ENCODE peak calls at places on chromosomes 4 and X, in five cellular contexts. B is CD8-positive, alpha-beta memory T cell; U is CD8-positive, alpha-beta T cell; Q is right cardiac atrium; Z is left lung. J is an unnamed sample.

GRCh38 chr4:104763554-104764210 is 269.0 kb upstream of the CXXC4 start:
- DNase-seq in Z (peak; percentile 4), Q (no peak), B (no peak), U (no peak), J (no peak)

GRCh38 chr4:72446353-72447055 is 122.5 kb downstream of the ADAMTS3 start:
- DNase-seq in U (no peak), Q (no peak), Z (no peak), B (no peak), J (no peak)

GRCh38 chrX:123976671-123977316 is 15.3 kb downstream of the STAG2 start:
- DNase-seq in Z (no peak), Q (no peak), B (no peak), U (no peak), J (no peak)

GRCh38 chr4:168101026-168101425 is 8.7 kb downstream of the ANXA10 start:
- DNase-seq in Z (no peak), B (no peak), Q (no peak), U (no peak), J (no peak)

GRCh38 chrX:153380691-153381090 is 20.5 kb downstream of the PNMA6E start:
- DNase-seq in Q (no peak), U (no peak), Z (no peak), B (no peak), J (peak; percentile 26)

GRCh38 chr4:139245590-139245989 is 34.4 kb downstream of the MGARP start:
- DNase-seq in B (no peak), Q (no peak), U (no peak), Z (no peak), J (no peak)

GRCh38 chr4:2350982-2351381 is 67.5 kb downstream of the ZFYVE28 start:
- DNase-seq in Z (no peak), Q (no peak), B (no peak), U (no peak), J (peak; percentile 12)

GRCh38 chr4:629916-630641 is 4.7 kb downstream of the PDE6B start:
- DNase-seq in U (no peak), B (no peak), Z (peak; percentile 75), Q (no peak), J (no peak)

GRCh38 chr4:85228264-85228663 is 246.7 kb upstream of the ARHGAP24 start:
- DNase-seq in Z (no peak), B (no peak), Q (no peak), U (no peak), J (no peak)

GRCh38 chr4:138898282-138898681 is 117.3 kb upstream of the NOCT start:
- DNase-seq in B (no peak), Z (no peak), Q (no peak), U (no peak), J (no peak)

GRCh38 chr4:70183168-70183939 is 12.2 kb upstream of the ODAM start:
- DNase-seq in B (no peak), Q (no peak), U (no peak), Z (no peak), J (peak; percentile 58)

GRCh38 chrX:7235071-7235470 is 87.1 kb upstream of the PUDP start:
- DNase-seq in Q (no peak), U (no peak), B (no peak), Z (no peak), J (no peak)

GRCh38 chrX:2136848-2137247 is 363.9 kb downstream of the DHRSX start:
- DNase-seq in Q (no peak), U (no peak), Z (no peak), B (no peak), J (no peak)

GRCh38 chrX:134406230-134406794 is 53.7 kb upstream of the HPRT1 start:
- DNase-seq in B (no peak), Z (no peak), U (no peak), Q (no peak), J (no peak)

GRCh38 chrX:103831803-103832544 is at the start of gene RAB9B:
- DNase-seq in Q (peak; percentile 74), U (peak; percentile 10), Z (peak; percentile 61), B (peak; percentile 0), J (peak; percentile 81)

GRCh38 chrX:43003939-43004338 is 226.0 kb upstream of the PPP1R2C start:
- DNase-seq in U (no peak), Q (no peak), B (no peak), Z (no peak), J (no peak)

GRCh38 chr4:72786401-72786990 is 217.5 kb upstream of the ADAMTS3 start:
- DNase-seq in U (no peak), Z (no peak), Q (no peak), B (no peak), J (no peak)

GRCh38 chrX:48957477-48957826 is at the start of gene OTUD5:
- DNase-seq in U (peak; percentile 78), Z (peak; percentile 84), B (peak; percentile 73), Q (peak; percentile 68), J (peak; percentile 78)

GRCh38 chrX:77597090-77597489 is 149.9 kb downstream of the FGF16 start:
- DNase-seq in U (no peak), B (no peak), Z (no peak), Q (no peak), J (no peak)

GRCh38 chrX:20571611-20572010 is 304.9 kb upstream of the RPS6KA3 start:
- DNase-seq in B (no peak), Q (no peak), U (no peak), Z (no peak), J (no peak)

GRCh38 chr4:48739560-48740019 is 40.5 kb downstream of the FRYL start:
- DNase-seq in U (no peak), Q (no peak), B (no peak), Z (no peak), J (no peak)

GRCh38 chr4:141102367-141102766 is 30.9 kb downstream of the RNF150 start:
- DNase-seq in Z (no peak), B (no peak), U (no peak), Q (no peak), J (no peak)

GRCh38 chr4:41661447-41662076 is 87.0 kb downstream of the PHOX2B start:
- DNase-seq in Z (no peak), B (no peak), U (peak; percentile 17), Q (peak; percentile 51), J (peak; percentile 79)

GRCh38 chr4:54784188-54784671 is 126.5 kb downstream of the KIT start:
- DNase-seq in B (no peak), Z (no peak), Q (peak; percentile 86), U (no peak), J (peak; percentile 86)

GRCh38 chrX:130120321-130120731 is 10.0 kb upstream of the ELF4 start:
- DNase-seq in B (peak; percentile 2), Z (no peak), U (no peak), Q (no peak), J (no peak)

DNA sequence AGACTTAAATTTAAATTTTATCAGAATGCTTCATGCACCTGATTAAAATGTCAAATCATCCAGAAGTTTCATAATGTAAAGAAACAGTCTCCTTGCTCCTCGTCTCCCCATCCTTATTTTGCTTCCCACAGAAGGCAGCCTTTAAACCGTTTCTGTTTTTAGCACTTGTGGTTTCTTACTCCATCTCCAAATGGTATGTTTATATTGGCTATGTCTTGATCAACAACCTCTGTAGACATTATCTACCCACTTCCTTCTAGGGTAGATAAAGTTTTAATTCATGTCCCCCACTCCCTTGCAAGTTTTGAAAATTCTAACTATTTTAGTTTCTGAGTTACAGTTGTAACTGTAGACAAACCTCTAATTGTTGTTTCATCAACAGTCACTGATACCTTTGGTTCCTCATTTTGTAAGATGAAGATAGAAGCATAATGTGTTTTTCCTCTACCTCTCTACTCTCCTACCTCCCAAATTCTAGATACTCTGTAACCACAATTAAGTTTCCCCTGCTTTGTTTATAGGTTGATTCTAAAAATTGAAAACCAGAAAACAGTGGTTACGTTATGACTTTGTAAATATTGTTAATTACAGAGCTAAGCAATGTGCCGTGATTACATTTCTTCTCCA is 291.7 kb upstream of the GATB start:
- DNase-seq in B (no peak), U (no peak), Q (no peak), Z (no peak), J (no peak)
- H3K4me1 ChIP-seq in B (peaks cover 12% of the 10 kb centered on the region), U (peaks cover 12% of the 10 kb centered on the region), Q (no peaks in the 10 kb centered on the region), Z (no peaks in the 10 kb centered on the region), J (no peaks in the 10 kb centered on the region)

GRCh38 chr4:10113362-10114047 is 3.1 kb downstream of the WDR1 start:
- DNase-seq in Q (no peak), Z (no peak), U (no peak), B (no peak), J (no peak)

GRCh38 chr4:10115657-10116624 is 658 bp downstream of the WDR1 start:
- DNase-seq in U (peak; percentile 75), B (peak; percentile 68), Q (peak; percentile 67), Z (peak; percentile 93), J (peak; percentile 69)

GRCh38 chr4:10114147-10114546 is 2.5 kb downstream of the WDR1 start:
- DNase-seq in Q (no peak), U (no peak), B (no peak), Z (no peak), J (no peak)

GRCh38 chr4:10115271-10115656 is 1.3 kb downstream of the WDR1 start:
- DNase-seq in Q (no peak), B (no peak), Z (no peak), U (no peak), J (no peak)

GRCh38 chr4:10114607-10115006 is 2.0 kb downstream of the WDR1 start:
- DNase-seq in B (no peak), Q (no peak), Z (no peak), U (no peak), J (no peak)
- H3K4me1 ChIP-seq in B (peaks cover 85% of the 10 kb centered on the region), Q (peaks cover 19% of the 10 kb centered on the region), Z (peaks cover 26% of the 10 kb centered on the region), U (peaks cover 81% of the 10 kb centered on the region), J (peaks cover 10% of the 10 kb centered on the region)

GRCh38 chr4:40241026-40241425 is 44.2 kb downstream of the RHOH start:
- DNase-seq in U (no peak), B (no peak), Z (no peak), Q (no peak), J (no peak)
- H3K4me1 ChIP-seq in U (peaks cover 95% of the 10 kb centered on the region), B (peaks cover 97% of the 10 kb centered on the region), Z (no peaks in the 10 kb centered on the region), Q (no peaks in the 10 kb centered on the region), J (no peaks in the 10 kb centered on the region)

GRCh38 chr4:5752803-5753184 is 41.8 kb downstream of the EVC start:
- DNase-seq in Z (peak; percentile 65), U (no peak), B (no peak), Q (no peak), J (no peak)

GRCh38 chr4:5751918-5752802 is 41.2 kb downstream of the EVC start:
- DNase-seq in B (no peak), U (no peak), Q (no peak), Z (no peak), J (no peak)

GRCh38 chr4:5750052-5750950 is 39.3 kb downstream of the EVC start:
- DNase-seq in U (no peak), Z (no peak), Q (no peak), B (no peak), J (no peak)

GRCh38 chr4:5749568-5749967 is 38.6 kb downstream of the EVC start:
- DNase-seq in B (no peak), U (no peak), Z (peak; percentile 51), Q (no peak), J (no peak)

DNA sequence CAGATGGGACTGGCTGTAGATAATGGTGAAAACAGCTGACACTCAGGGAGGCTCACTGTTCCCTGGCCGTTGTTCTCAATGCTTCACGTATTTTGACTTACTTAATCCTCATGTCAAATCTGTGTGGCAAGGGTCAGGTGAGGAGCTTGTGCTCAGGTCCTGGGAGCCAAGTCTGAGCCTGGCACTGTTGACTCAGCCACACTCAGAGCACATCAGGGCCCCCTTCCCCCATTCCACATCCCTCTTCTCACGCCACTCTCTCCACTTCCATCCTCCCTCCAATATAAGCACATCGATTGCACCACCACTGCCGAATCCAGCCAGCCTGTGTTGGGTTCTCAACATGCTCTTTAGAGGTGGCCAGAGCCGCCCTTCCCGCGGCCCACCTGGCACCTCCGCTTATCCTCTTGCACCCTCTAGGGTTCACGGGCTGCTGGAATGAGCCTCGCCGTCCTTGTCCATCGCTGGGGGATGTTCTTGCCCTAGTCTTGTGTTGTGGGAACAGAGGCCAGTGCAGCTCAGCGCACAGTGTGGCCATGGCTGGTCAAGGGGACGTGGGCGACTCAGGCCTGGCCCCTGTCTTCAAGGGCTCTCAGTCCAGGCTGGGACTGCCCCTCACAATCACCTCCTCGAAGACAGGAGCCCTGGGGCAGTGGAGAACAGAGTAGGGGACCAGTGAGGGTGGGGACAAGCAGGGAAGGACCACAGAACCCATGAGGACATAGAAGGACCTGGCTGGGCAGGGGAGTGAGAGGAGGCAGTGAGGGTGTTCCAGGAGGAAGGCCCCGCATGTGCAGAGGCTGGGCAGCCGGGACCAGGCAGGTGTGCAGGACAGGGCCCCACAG is 40.3 kb downstream of the EVC start:
- DNase-seq in U (no peak), Q (no peak), B (no peak), Z (peak; percentile 61), J (no peak)
- H3K4me1 ChIP-seq in U (no peaks in the 10 kb centered on the region), Q (peaks cover 2% of the 10 kb centered on the region), B (no peaks in the 10 kb centered on the region), Z (no peaks in the 10 kb centered on the region), J (no peaks in the 10 kb centered on the region)

J was measured in testis.